ENCODE peak calls at places on chromosomes 11 and 22, in six cellular contexts. I is lower lobe of right lung; R is mesenteric fat pad; A is A172; S is epithelial cell of esophagus; K is activated T-cell treated with anti-CD3 and anti-CD28 coated beads, Interleukin-2, amount 50 U/mL, for 1 hour. B is an unnamed sample.
A peak's percentile ranks its signal among the peaks of the same experiment; 100 is the strongest.

GRCh38 chr11:114070464-114071139 is 11.1 kb downstream of the ZBTB16 start:
- DNase-seq in R (no peak), S (no peak), A (no peak), K (no peak), I (no peak), B (no peak)

GRCh38 chr11:111021131-111021530 is 224.4 kb upstream of the POU2AF2 start:
- DNase-seq in S (no peak), I (no peak), A (no peak), K (no peak), R (no peak), B (no peak)

GRCh38 chr22:41380993-41381328 is 781 bp upstream of the TEF start:
- DNase-seq in S (peak; percentile 61), R (no peak), A (peak; percentile 65), K (no peak), I (peak; percentile 87), B (no peak)

GRCh38 chr11:133809525-133810178 is 35.7 kb downstream of the SPATA19 start:
- DNase-seq in R (no peak), K (no peak), I (no peak), A (no peak), S (no peak), B (no peak)

GRCh38 chr11:75337195-75337654 is 14.2 kb downstream of the ARRB1 start:
- DNase-seq in I (peak; percentile 61), A (peak; percentile 77), K (no peak), S (peak; percentile 72), R (no peak), B (no peak)

GRCh38 chr11:39684155-39684554 is 1775.3 kb downstream of the LRRC4C start:
- DNase-seq in A (no peak), K (no peak), R (no peak), I (no peak), S (no peak), B (no peak)

GRCh38 chr11:100761806-100762205 is 74.7 kb downstream of the ARHGAP42 start:
- DNase-seq in K (no peak), A (no peak), R (no peak), S (no peak), I (no peak), B (no peak)

GRCh38 chr22:21629262-21630149 is at the start of gene YDJC:
- DNase-seq in I (peak; percentile 95), S (peak; percentile 96), A (peak; percentile 42), K (peak; percentile 97), R (peak; percentile 97), B (peak; percentile 88)

GRCh38 chr11:20661445-20661844 is 7.9 kb upstream of the NELL1 start:
- DNase-seq in I (no peak), K (no peak), A (no peak), S (no peak), R (no peak), B (no peak)

GRCh38 chr22:31139866-31140716 is at the start of gene PLA2G3:
- DNase-seq in A (no peak), K (no peak), S (peak; percentile 61), R (peak; percentile 62), I (peak; percentile 91), B (no peak)

GRCh38 chr11:35947437-35947836 is 3.6 kb downstream of the LDLRAD3 start:
- DNase-seq in S (no peak), K (no peak), A (no peak), R (no peak), I (no peak), B (no peak)

GRCh38 chr11:18650859-18651557 is 16.9 kb upstream of the SPTY2D1 start:
- DNase-seq in R (no peak), A (no peak), S (peak; percentile 68), I (peak; percentile 51), K (no peak), B (peak; percentile 7)

GRCh38 chr11:9680028-9680427 is 16.2 kb downstream of the SWAP70 start:
- DNase-seq in S (no peak), A (no peak), K (no peak), I (no peak), R (no peak), B (no peak)

GRCh38 chr22:28620244-28620922 is 59.3 kb downstream of the TTC28 start:
- DNase-seq in K (no peak), S (no peak), R (no peak), I (no peak), A (no peak), B (no peak)

GRCh38 chr11:65448418-65449196 is 26.0 kb downstream of the NEAT1 start:
- DNase-seq in R (peak; percentile 88), K (no peak), S (peak; percentile 84), A (peak; percentile 62), I (no peak), B (no peak)

GRCh38 chr11:75365711-75366181 is 14.3 kb upstream of the ARRB1 start:
- DNase-seq in K (no peak), A (no peak), I (no peak), S (no peak), R (no peak), B (peak; percentile 71)

GRCh38 chr22:20783844-20784723 is 10.2 kb downstream of the SERPIND1 start:
- DNase-seq in K (no peak), I (no peak), S (peak; percentile 75), R (no peak), A (peak; percentile 65), B (peak; percentile 59)

GRCh38 chr11:65861533-65862183 is 1.4 kb downstream of the MUS81 start:
- DNase-seq in A (no peak), I (peak; percentile 46), K (no peak), R (peak; percentile 84), S (no peak), B (no peak)

GRCh38 chr22:48797731-48798130 is 1029.9 kb downstream of the BRD1 start:
- DNase-seq in I (no peak), S (no peak), K (no peak), A (no peak), R (no peak), B (no peak)

GRCh38 chr11:8545698-8546366 is 48.2 kb downstream of the STK33 start:
- DNase-seq in S (peak; percentile 67), K (no peak), A (no peak), R (no peak), I (no peak), B (no peak)

GRCh38 chr11:126024143-126024542 is 38.5 kb downstream of the CDON start:
- DNase-seq in S (no peak), I (no peak), A (no peak), K (no peak), R (no peak), B (no peak)